ENCODE peak calls at places on chromosome 6, in nine cellular contexts. One of them, this sample, is unnamed.
A peak's percentile ranks its signal among the peaks of the same experiment; 100 is the strongest.

GRCh38 chr6:47669684-47670515 is 28.5 kb upstream of the ADGRF4 start:
- DNase-seq in CD8-positive, alpha-beta T cell: no peak
- DNase-seq in astrocyte of the spinal cord: peak; percentile 16
- DNase-seq in WTC11: peak; percentile 29
- DNase-seq in prostate gland: peak; percentile 49
- DNase-seq in astrocyte: peak; percentile 63
- DNase-seq in MCF 10A: peak; percentile 82
- DNase-seq in right atrium auricular region: no peak
- DNase-seq in HFFc6: no peak
- DNase-seq in this sample: no peak

GRCh38 chr6:77447254-77447653 is 16.0 kb downstream of the HTR1B start:
- DNase-seq in WTC11: no peak
- DNase-seq in astrocyte: peak; percentile 67
- DNase-seq in right atrium auricular region: no peak
- DNase-seq in CD8-positive, alpha-beta T cell: no peak
- DNase-seq in HFFc6: peak; percentile 33
- DNase-seq in MCF 10A: no peak
- DNase-seq in astrocyte of the spinal cord: peak; percentile 48
- DNase-seq in prostate gland: no peak
- DNase-seq in this sample: no peak

GRCh38 chr6:125789167-125789566 is 1.6 kb upstream of the NCOA7 start:
- DNase-seq in WTC11: no peak
- DNase-seq in right atrium auricular region: no peak
- DNase-seq in prostate gland: no peak
- DNase-seq in astrocyte of the spinal cord: no peak
- DNase-seq in CD8-positive, alpha-beta T cell: no peak
- DNase-seq in astrocyte: no peak
- DNase-seq in HFFc6: no peak
- DNase-seq in MCF 10A: no peak
- DNase-seq in this sample: no peak

GRCh38 chr6:5084787-5085637 is at the start of gene PPP1R3G:
- DNase-seq in right atrium auricular region: no peak
- DNase-seq in MCF 10A: peak; percentile 34
- DNase-seq in CD8-positive, alpha-beta T cell: no peak
- DNase-seq in astrocyte of the spinal cord: peak; percentile 66
- DNase-seq in HFFc6: peak; percentile 17
- DNase-seq in WTC11: peak; percentile 44
- DNase-seq in prostate gland: peak; percentile 34
- DNase-seq in astrocyte: peak; percentile 59
- DNase-seq in this sample: no peak

GRCh38 chr6:69868252-69868804 is 2.0 kb downstream of the COL19A1 start:
- DNase-seq in WTC11: no peak
- DNase-seq in CD8-positive, alpha-beta T cell: no peak
- DNase-seq in right atrium auricular region: no peak
- DNase-seq in HFFc6: no peak
- DNase-seq in astrocyte of the spinal cord: no peak
- DNase-seq in prostate gland: no peak
- DNase-seq in astrocyte: no peak
- DNase-seq in MCF 10A: no peak
- DNase-seq in this sample: no peak

GRCh38 chr6:88982720-88983119 is 19.3 kb upstream of the RNGTT start:
- DNase-seq in right atrium auricular region: peak; percentile 77
- DNase-seq in HFFc6: peak; percentile 74
- DNase-seq in MCF 10A: peak; percentile 90
- DNase-seq in astrocyte of the spinal cord: peak; percentile 84
- DNase-seq in CD8-positive, alpha-beta T cell: no peak
- DNase-seq in prostate gland: peak; percentile 62
- DNase-seq in WTC11: no peak
- DNase-seq in astrocyte: peak; percentile 79
- DNase-seq in this sample: no peak

GRCh38 chr6:89295981-89296380 is 19.1 kb downstream of the GABRR2 start:
- DNase-seq in prostate gland: no peak
- DNase-seq in astrocyte of the spinal cord: no peak
- DNase-seq in HFFc6: no peak
- DNase-seq in right atrium auricular region: no peak
- DNase-seq in WTC11: no peak
- DNase-seq in astrocyte: no peak
- DNase-seq in MCF 10A: no peak
- DNase-seq in CD8-positive, alpha-beta T cell: no peak
- DNase-seq in this sample: peak; percentile 47

GRCh38 chr6:125789576-125790402 is 971 bp upstream of the NCOA7 start:
- DNase-seq in prostate gland: peak; percentile 17
- DNase-seq in MCF 10A: peak; percentile 44
- DNase-seq in HFFc6: peak; percentile 26
- DNase-seq in WTC11: peak; percentile 31
- DNase-seq in CD8-positive, alpha-beta T cell: peak; percentile 44
- DNase-seq in right atrium auricular region: no peak
- DNase-seq in astrocyte: peak; percentile 32
- DNase-seq in astrocyte of the spinal cord: peak; percentile 64
- DNase-seq in this sample: no peak

GRCh38 chr6:148776321-148776966 is 29.6 kb downstream of the UST start:
- DNase-seq in astrocyte: peak; percentile 81
- DNase-seq in astrocyte of the spinal cord: peak; percentile 78
- DNase-seq in right atrium auricular region: no peak
- DNase-seq in HFFc6: peak; percentile 68
- DNase-seq in prostate gland: no peak
- DNase-seq in WTC11: no peak
- DNase-seq in CD8-positive, alpha-beta T cell: no peak
- DNase-seq in MCF 10A: peak; percentile 70
- DNase-seq in this sample: no peak

GRCh38 chr6:106739387-106739786 is 110.0 kb downstream of the QRSL1 start:
- DNase-seq in right atrium auricular region: peak; percentile 59
- DNase-seq in WTC11: no peak
- DNase-seq in CD8-positive, alpha-beta T cell: no peak
- DNase-seq in HFFc6: no peak
- DNase-seq in astrocyte of the spinal cord: peak; percentile 32
- DNase-seq in prostate gland: peak; percentile 81
- DNase-seq in astrocyte: no peak
- DNase-seq in MCF 10A: peak; percentile 99
- DNase-seq in this sample: no peak

GRCh38 chr6:158121335-158121734 is 46.7 kb downstream of the SERAC1 start:
- DNase-seq in prostate gland: no peak
- DNase-seq in WTC11: no peak
- DNase-seq in HFFc6: no peak
- DNase-seq in right atrium auricular region: no peak
- DNase-seq in CD8-positive, alpha-beta T cell: no peak
- DNase-seq in MCF 10A: no peak
- DNase-seq in astrocyte of the spinal cord: no peak
- DNase-seq in astrocyte: no peak
- DNase-seq in this sample: no peak

GRCh38 chr6:135066806-135067205 is 12.2 kb upstream of the HBS1L start:
- DNase-seq in CD8-positive, alpha-beta T cell: no peak
- DNase-seq in prostate gland: no peak
- DNase-seq in MCF 10A: no peak
- DNase-seq in astrocyte: no peak
- DNase-seq in HFFc6: no peak
- DNase-seq in WTC11: no peak
- DNase-seq in astrocyte of the spinal cord: no peak
- DNase-seq in right atrium auricular region: no peak
- DNase-seq in this sample: no peak

GRCh38 chr6:119334535-119335264 is 14.9 kb downstream of the MAN1A1 start:
- DNase-seq in astrocyte of the spinal cord: no peak
- DNase-seq in prostate gland: no peak
- DNase-seq in MCF 10A: peak; percentile 5
- DNase-seq in right atrium auricular region: no peak
- DNase-seq in HFFc6: no peak
- DNase-seq in WTC11: no peak
- DNase-seq in astrocyte: no peak
- DNase-seq in CD8-positive, alpha-beta T cell: no peak
- DNase-seq in this sample: no peak

GRCh38 chr6:68126089-68126749 is 508.9 kb upstream of the ADGRB3 start:
- DNase-seq in right atrium auricular region: no peak
- DNase-seq in MCF 10A: no peak
- DNase-seq in WTC11: no peak
- DNase-seq in CD8-positive, alpha-beta T cell: no peak
- DNase-seq in astrocyte of the spinal cord: peak; percentile 23
- DNase-seq in HFFc6: no peak
- DNase-seq in astrocyte: no peak
- DNase-seq in prostate gland: no peak
- DNase-seq in this sample: no peak

GRCh38 chr6:15577550-15578171 is 85.2 kb downstream of the DTNBP1 start:
- DNase-seq in MCF 10A: no peak
- DNase-seq in prostate gland: no peak
- DNase-seq in astrocyte of the spinal cord: no peak
- DNase-seq in WTC11: peak; percentile 14
- DNase-seq in right atrium auricular region: no peak
- DNase-seq in HFFc6: no peak
- DNase-seq in astrocyte: no peak
- DNase-seq in CD8-positive, alpha-beta T cell: no peak
- DNase-seq in this sample: no peak

DNA sequence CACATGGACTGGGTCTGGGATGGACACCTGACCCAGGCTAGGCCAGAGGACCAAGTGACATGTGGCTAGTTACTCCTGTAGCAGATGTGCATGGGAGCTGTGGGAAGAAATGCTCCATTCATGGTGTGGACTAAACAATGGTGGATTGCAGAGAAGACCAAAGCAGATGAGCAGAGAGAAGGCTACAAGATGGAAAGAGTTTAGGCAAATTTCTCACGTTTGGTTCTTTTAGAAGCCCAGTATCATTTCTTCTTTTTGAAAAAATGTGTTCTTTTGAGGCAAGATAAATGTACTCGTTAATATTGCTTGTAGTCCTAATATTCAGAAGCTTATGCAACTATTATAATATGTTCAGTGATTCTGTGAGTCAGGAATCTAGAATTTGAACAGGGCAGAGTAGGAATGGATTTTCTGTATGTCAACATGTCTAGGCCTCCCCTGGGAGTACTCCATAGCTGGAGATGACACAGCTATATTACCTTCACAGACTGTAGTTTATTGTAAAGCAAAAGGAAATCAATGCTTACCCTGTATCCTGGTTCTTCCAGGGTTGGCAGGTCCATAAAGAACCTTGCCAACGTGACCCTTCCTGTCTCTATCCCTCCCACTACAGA is 2.3 kb upstream of the BTN2A1 start:
- DNase-seq in HFFc6: no peak
- DNase-seq in CD8-positive, alpha-beta T cell: no peak
- DNase-seq in prostate gland: no peak
- DNase-seq in WTC11: no peak
- DNase-seq in MCF 10A: no peak
- DNase-seq in astrocyte: no peak
- DNase-seq in astrocyte of the spinal cord: no peak
- DNase-seq in right atrium auricular region: no peak
- DNase-seq in this sample: no peak
- TF ChIP-seq CTCF in HFFc6: no peak
- TF ChIP-seq CTCF in CD8-positive, alpha-beta T cell: no peak
- TF ChIP-seq CTCF in prostate gland: no peak
- TF ChIP-seq CTCF in WTC11: no peak
- TF ChIP-seq CTCF in MCF 10A: no peak
- TF ChIP-seq CTCF in astrocyte: no peak
- TF ChIP-seq CTCF in astrocyte of the spinal cord: no peak
- TF ChIP-seq CTCF in right atrium auricular region: no peak
- TF ChIP-seq CTCF in this sample: no peak

GRCh38 chr6:72620866-72621242 is 1.0 kb upstream of the KCNQ5 start:
- DNase-seq in HFFc6: no peak
- DNase-seq in astrocyte of the spinal cord: peak; percentile 25
- DNase-seq in MCF 10A: no peak
- DNase-seq in prostate gland: no peak
- DNase-seq in right atrium auricular region: no peak
- DNase-seq in CD8-positive, alpha-beta T cell: no peak
- DNase-seq in astrocyte: no peak
- DNase-seq in WTC11: peak; percentile 14
- DNase-seq in this sample: no peak

GRCh38 chr6:72619883-72620696 is 1.8 kb upstream of the KCNQ5 start:
- DNase-seq in astrocyte of the spinal cord: peak; percentile 44
- DNase-seq in HFFc6: peak; percentile 47
- DNase-seq in prostate gland: no peak
- DNase-seq in CD8-positive, alpha-beta T cell: peak; percentile 63
- DNase-seq in MCF 10A: no peak
- DNase-seq in WTC11: peak; percentile 36
- DNase-seq in right atrium auricular region: no peak
- DNase-seq in astrocyte: peak; percentile 43
- DNase-seq in this sample: no peak

GRCh38 chr6:72621243-72622093 is at the start of gene KCNQ5:
- DNase-seq in astrocyte of the spinal cord: peak; percentile 24
- DNase-seq in MCF 10A: peak; percentile 20
- DNase-seq in WTC11: peak; percentile 56
- DNase-seq in prostate gland: no peak
- DNase-seq in HFFc6: peak; percentile 11
- DNase-seq in astrocyte: no peak
- DNase-seq in right atrium auricular region: no peak
- DNase-seq in CD8-positive, alpha-beta T cell: peak; percentile 22
- DNase-seq in this sample: no peak

GRCh38 chr6:72623808-72624207 is 1.9 kb downstream of the KCNQ5 start:
- DNase-seq in CD8-positive, alpha-beta T cell: no peak
- DNase-seq in astrocyte of the spinal cord: no peak
- DNase-seq in MCF 10A: peak; percentile 10
- DNase-seq in right atrium auricular region: no peak
- DNase-seq in astrocyte: no peak
- DNase-seq in WTC11: no peak
- DNase-seq in prostate gland: no peak
- DNase-seq in HFFc6: no peak
- DNase-seq in this sample: no peak

GRCh38 chr6:72622094-72622540 is 253 bp downstream of the KCNQ5 start:
- DNase-seq in prostate gland: peak; percentile 12
- DNase-seq in WTC11: peak; percentile 52
- DNase-seq in astrocyte of the spinal cord: peak; percentile 43
- DNase-seq in right atrium auricular region: no peak
- DNase-seq in HFFc6: peak; percentile 60
- DNase-seq in MCF 10A: peak; percentile 46
- DNase-seq in CD8-positive, alpha-beta T cell: peak; percentile 58
- DNase-seq in astrocyte: no peak
- DNase-seq in this sample: no peak
- TF ChIP-seq CTCF in prostate gland: no peak
- TF ChIP-seq CTCF in WTC11: no peak
- TF ChIP-seq CTCF in astrocyte of the spinal cord: peak; percentile 38
- TF ChIP-seq CTCF in right atrium auricular region: peak; percentile 25
- TF ChIP-seq CTCF in HFFc6: peak; percentile 73
- TF ChIP-seq CTCF in MCF 10A: peak; percentile 18
- TF ChIP-seq CTCF in CD8-positive, alpha-beta T cell: peak; percentile 15
- TF ChIP-seq CTCF in astrocyte: no peak
- TF ChIP-seq CTCF in this sample: peak; percentile 66

GRCh38 chr6:85923013-85923430 is 280.3 kb upstream of the SYNCRIP start:
- DNase-seq in right atrium auricular region: no peak
- DNase-seq in MCF 10A: peak; percentile 71
- DNase-seq in prostate gland: peak; percentile 29
- DNase-seq in astrocyte of the spinal cord: peak; percentile 22
- DNase-seq in WTC11: peak; percentile 31
- DNase-seq in CD8-positive, alpha-beta T cell: no peak
- DNase-seq in HFFc6: peak; percentile 50
- DNase-seq in astrocyte: peak; percentile 20
- DNase-seq in this sample: no peak
- TF ChIP-seq CTCF in right atrium auricular region: peak; percentile 65
- TF ChIP-seq CTCF in MCF 10A: peak; percentile 72
- TF ChIP-seq CTCF in prostate gland: peak; percentile 58
- TF ChIP-seq CTCF in astrocyte of the spinal cord: peak; percentile 51
- TF ChIP-seq CTCF in WTC11: peak; percentile 47
- TF ChIP-seq CTCF in CD8-positive, alpha-beta T cell: peak; percentile 5
- TF ChIP-seq CTCF in HFFc6: peak; percentile 71
- TF ChIP-seq CTCF in astrocyte: peak; percentile 55
- TF ChIP-seq CTCF in this sample: peak; percentile 85

DNA sequence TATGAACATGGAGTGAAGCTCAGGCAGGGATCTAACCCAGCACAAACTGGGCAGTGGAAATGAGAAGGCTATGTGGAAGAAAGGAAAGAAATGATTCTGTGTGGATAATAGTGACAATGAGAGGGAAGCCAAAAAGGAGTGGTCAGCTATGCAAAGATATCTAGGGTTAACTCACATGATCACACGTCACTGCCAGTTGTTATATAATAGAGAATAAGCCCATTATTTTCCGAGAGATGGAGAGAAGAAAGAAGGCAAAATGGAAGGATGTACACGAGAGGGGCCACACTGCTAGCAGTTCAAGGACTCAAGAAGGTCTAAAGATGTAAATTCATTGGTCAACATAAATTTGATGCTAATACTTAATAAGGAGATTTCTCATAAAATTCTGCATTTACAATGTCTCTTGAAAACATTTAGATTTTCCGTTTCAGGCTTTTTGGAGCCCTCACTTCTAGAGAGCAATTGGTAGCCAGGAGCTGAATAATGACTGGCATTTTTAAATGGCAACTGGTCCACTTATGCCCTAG is 18.8 kb upstream of the RCAN2 start:
- DNase-seq in right atrium auricular region: no peak
- DNase-seq in CD8-positive, alpha-beta T cell: no peak
- DNase-seq in astrocyte of the spinal cord: no peak
- DNase-seq in HFFc6: no peak
- DNase-seq in WTC11: no peak
- DNase-seq in MCF 10A: no peak
- DNase-seq in prostate gland: no peak
- DNase-seq in astrocyte: no peak
- DNase-seq in this sample: no peak
- TF ChIP-seq CTCF in right atrium auricular region: no peak
- TF ChIP-seq CTCF in CD8-positive, alpha-beta T cell: no peak
- TF ChIP-seq CTCF in astrocyte of the spinal cord: no peak
- TF ChIP-seq CTCF in HFFc6: no peak
- TF ChIP-seq CTCF in WTC11: no peak
- TF ChIP-seq CTCF in MCF 10A: no peak
- TF ChIP-seq CTCF in prostate gland: no peak
- TF ChIP-seq CTCF in astrocyte: no peak
- TF ChIP-seq CTCF in this sample: no peak